ENCODE peak calls at places on chromosome 6, in six cellular contexts. M is fibroblast of lung, D is heart left ventricle, W is AG10803, Q is cardiac fibroblast, V is neural crest cell. E is an unnamed sample.

GRCh38 chr6:12024715-12025434 is 12.8 kb downstream of the HIVEP1 start:
- DNase-seq in W (peak), Q (peak), D (no peak), M (peak), V (no peak), E (no peak)

GRCh38 chr6:16625319-16626240 is 135.7 kb downstream of the ATXN1 start:
- DNase-seq in Q (no peak), M (peak), D (no peak), W (peak), V (no peak), E (peak)

GRCh38 chr6:50093116-50093937 is 43.6 kb upstream of the DEFB112 start:
- DNase-seq in M (no peak), D (no peak), Q (no peak), V (no peak), W (no peak), E (no peak)

GRCh38 chr6:66735106-66735890 is 1028.3 kb upstream of the EYS start:
- DNase-seq in D (no peak), W (no peak), M (peak), Q (peak), V (no peak), E (no peak)

GRCh38 chr6:34063641-34064040 is 82.2 kb downstream of the GRM4 start:
- DNase-seq in Q (peak), D (no peak), W (peak), V (no peak), M (no peak), E (peak)

GRCh38 chr6:15498640-15499039 is 164.2 kb downstream of the DTNBP1 start:
- DNase-seq in M (peak), Q (no peak), W (no peak), V (no peak), D (no peak), E (peak)

GRCh38 chr6:128347123-128347522 is 173.3 kb downstream of the PTPRK start:
- DNase-seq in D (no peak), W (no peak), M (peak), Q (no peak), V (no peak), E (no peak)

GRCh38 chr6:143539723-143540122 is 28.2 kb upstream of the FUCA2 start:
- DNase-seq in Q (no peak), M (no peak), V (no peak), W (no peak), D (no peak), E (no peak)

GRCh38 chr6:117482240-117483003 is at the start of gene DCBLD1:
- DNase-seq in V (peak), M (peak), D (peak), W (peak), Q (peak), E (peak)

GRCh38 chr6:130575971-130576370 is 210.2 kb downstream of the TMEM200A start:
- DNase-seq in D (no peak), V (no peak), M (no peak), Q (no peak), W (no peak), E (no peak)

GRCh38 chr6:13993416-13993815 is 68.7 kb downstream of the RNF182 start:
- DNase-seq in M (no peak), V (no peak), W (no peak), Q (no peak), D (no peak), E (no peak)

GRCh38 chr6:35219683-35220326 is 6.0 kb downstream of the SCUBE3 start:
- DNase-seq in W (no peak), V (no peak), D (no peak), M (peak), Q (no peak), E (no peak)

GRCh38 chr6:111761783-111762312 is 111.4 kb downstream of the FYN start:
- DNase-seq in W (no peak), M (peak), Q (no peak), V (no peak), D (no peak), E (peak)

GRCh38 chr6:129490551-129491245 is 219.3 kb downstream of the ARHGAP18 start:
- DNase-seq in M (peak), D (no peak), W (peak), V (no peak), Q (peak), E (peak)

GRCh38 chr6:43665376-43665775 is 20.5 kb downstream of the RSPH9 start:
- DNase-seq in Q (no peak), D (no peak), M (peak), W (peak), V (no peak), E (no peak)

GRCh38 chr6:21873562-21873961 is 280.0 kb downstream of the SOX4 start:
- DNase-seq in D (peak), V (no peak), M (peak), W (peak), Q (peak), E (peak)

GRCh38 chr6:156752666-156753301 is 24.4 kb upstream of the ARID1B start:
- DNase-seq in D (peak), M (no peak), W (no peak), Q (no peak), V (no peak), E (no peak)

GRCh38 chr6:167547751-167548150 is 222.9 kb downstream of the TTLL2 start:
- DNase-seq in M (peak), Q (peak), W (peak), D (peak), V (no peak), E (no peak)

GRCh38 chr6:54916858-54917257 is 70.3 kb downstream of the FAM83B start:
- DNase-seq in M (peak), Q (no peak), D (no peak), W (peak), V (no peak), E (peak)

GRCh38 chr6:6622557-6622956 is 34.0 kb downstream of the LY86 start:
- DNase-seq in V (no peak), W (peak), Q (no peak), D (no peak), M (no peak), E (peak)

GRCh38 chr6:152355166-152355565 is 282.0 kb downstream of the SYNE1 start:
- DNase-seq in W (no peak), Q (no peak), V (no peak), D (no peak), M (no peak), E (no peak)
- TF ChIP-seq CTCF in W (no peak), Q (no peak), V (no peak), D (no peak), M (no peak), E (no peak)

GRCh38 chr6:32459781-32460424 is 20.2 kb downstream of the HLA-DRA start:
- DNase-seq in V (no peak), D (no peak), W (peak), Q (peak), M (no peak), E (peak)

GRCh38 chr6:32462609-32463008 is 22.9 kb downstream of the HLA-DRA start:
- DNase-seq in V (no peak), M (no peak), W (no peak), Q (no peak), D (no peak), E (peak)

GRCh38 chr6:32461493-32461892 is 21.8 kb downstream of the HLA-DRA start:
- DNase-seq in D (no peak), Q (no peak), V (no peak), W (no peak), M (no peak), E (no peak)

GRCh38 chr6:32457054-32457453 is 17.4 kb downstream of the HLA-DRA start:
- DNase-seq in M (no peak), Q (no peak), V (no peak), W (no peak), D (no peak), E (no peak)

DNA sequence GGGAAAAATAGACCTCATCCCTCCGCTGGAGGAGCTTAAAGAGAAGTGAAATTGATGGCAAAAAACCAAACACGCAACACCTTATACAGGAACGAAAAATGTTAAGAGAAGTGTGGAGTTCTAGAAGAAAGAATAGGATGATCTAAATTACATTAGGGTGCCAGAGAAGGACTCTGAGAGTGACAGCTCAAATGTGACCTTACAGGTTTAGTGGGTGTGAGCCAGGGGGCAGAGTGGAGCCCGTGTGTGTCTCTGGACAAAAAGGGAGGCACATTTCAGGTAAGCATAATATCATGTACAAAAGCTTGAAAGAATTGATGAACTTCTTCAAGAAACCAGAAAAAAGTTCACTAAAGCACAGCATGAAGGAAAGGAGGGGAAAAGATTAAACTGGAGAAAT is 20.8 kb downstream of the HLA-DRA start:
- DNase-seq in M (no peak), V (no peak), Q (no peak), D (no peak), W (no peak), E (no peak)
- TF ChIP-seq CTCF in M (no peak), V (no peak), Q (no peak), D (no peak), W (no peak), E (no peak)

GRCh38 chr6:122289721-122290501 is 109.5 kb upstream of the HSF2 start:
- DNase-seq in Q (peak), W (peak), V (no peak), D (no peak), M (peak), E (peak)
- TF ChIP-seq CTCF in Q (no peak), W (peak), V (peak), D (peak), M (peak), E (peak)

GRCh38 chr6:29602564-29603361 is 17.8 kb downstream of the OR2H2 start:
- DNase-seq in D (no peak), Q (peak), V (peak), W (no peak), M (peak), E (no peak)
- TF ChIP-seq CTCF in D (no peak), Q (peak), V (peak), W (no peak), M (peak), E (peak)

GRCh38 chr6:123503619-123504018 is 133.1 kb downstream of the TRDN start:
- DNase-seq in D (no peak), V (no peak), W (no peak), Q (no peak), M (no peak), E (no peak)
- TF ChIP-seq CTCF in D (no peak), V (no peak), W (no peak), Q (no peak), M (no peak), E (no peak)

DNA sequence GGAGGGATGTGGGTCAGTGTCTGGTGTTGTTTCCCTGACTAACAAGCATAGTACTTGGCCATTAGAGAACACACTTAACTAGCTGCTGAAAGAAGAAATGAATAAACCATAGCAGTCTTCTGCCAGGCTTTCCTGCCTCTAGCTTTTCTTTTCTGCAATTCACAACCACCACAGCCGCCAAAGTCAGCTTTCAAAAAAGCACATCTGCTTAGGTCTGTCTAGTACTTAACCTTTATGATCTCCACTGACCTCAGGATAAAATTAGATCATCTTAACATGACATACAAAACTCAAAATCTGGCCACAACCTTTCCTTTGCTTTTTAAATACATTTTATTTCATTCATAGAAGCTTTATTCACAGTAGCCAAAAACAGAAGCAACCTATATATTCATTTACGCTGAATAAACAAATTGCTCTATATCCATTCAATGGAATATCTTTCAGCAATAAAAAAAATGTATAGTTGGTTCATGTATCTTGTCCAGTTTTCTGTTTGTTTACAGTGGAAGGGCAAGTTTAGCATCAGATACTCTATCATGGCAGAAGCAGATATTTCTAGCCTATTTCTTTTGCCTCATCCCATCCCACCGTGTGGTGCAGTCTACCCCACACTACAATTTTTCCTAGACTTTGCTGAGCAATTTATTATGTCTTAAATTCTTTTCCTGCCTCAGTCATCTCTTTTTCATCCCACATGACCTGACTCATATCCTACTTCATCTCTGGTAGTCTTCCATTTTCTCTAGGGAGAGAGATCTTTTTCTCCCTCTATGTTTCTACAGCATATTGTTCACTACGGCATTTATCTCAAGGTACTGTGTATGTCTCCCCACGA is 16.1 kb downstream of the PDSS2 start:
- DNase-seq in M (peak), Q (no peak), W (no peak), V (no peak), D (no peak), E (peak)
- TF ChIP-seq CTCF in M (no peak), Q (no peak), W (no peak), V (no peak), D (no peak), E (no peak)

GRCh38 chr6:158654960-158655485 is 5.2 kb downstream of the SYTL3 start:
- DNase-seq in V (no peak), D (no peak), Q (peak), W (peak), M (peak), E (peak)
- TF ChIP-seq CTCF in V (no peak), D (no peak), Q (no peak), W (peak), M (no peak), E (no peak)

GRCh38 chr6:139003751-139004150 is 15.7 kb upstream of the REPS1 start:
- DNase-seq in D (no peak), W (no peak), Q (no peak), V (no peak), M (no peak), E (no peak)
- TF ChIP-seq CTCF in D (no peak), W (no peak), Q (no peak), V (no peak), M (no peak), E (no peak)

DNA sequence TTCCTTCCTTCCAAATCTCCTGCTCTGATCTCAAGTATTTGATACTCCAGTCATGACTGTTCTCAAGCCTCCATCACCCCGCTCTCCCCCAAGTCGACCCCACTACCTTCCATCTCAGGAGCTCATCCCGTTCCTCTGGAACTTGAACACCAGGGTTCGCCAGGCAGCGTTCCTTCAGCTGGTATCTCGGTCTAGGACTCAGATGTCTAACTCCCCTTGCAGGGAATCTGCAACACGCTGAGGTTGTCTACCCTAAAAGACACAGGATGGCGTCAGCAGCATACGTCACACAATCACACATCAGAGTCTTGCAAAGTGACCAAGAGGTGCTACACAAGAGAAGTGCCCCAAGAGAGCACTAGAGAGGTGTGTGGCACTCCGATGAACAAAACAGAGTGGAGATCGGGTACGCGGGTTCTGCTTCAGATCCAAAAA is 706 bp downstream of the ZNF184 start:
- DNase-seq in W (peak), M (peak), D (peak), Q (peak), V (peak), E (peak)
- TF ChIP-seq CTCF in W (no peak), M (no peak), D (no peak), Q (no peak), V (no peak), E (no peak)

E was measured in fibroblast of mammary gland.